ENCODE peak calls at places on chromosome 4, in four cellular contexts. V, O, G and T are unnamed samples.

GRCh38 chr4:38177035-38177791 is 217.0 kb downstream of the PTTG2 start:
- DNase-seq in O (no peak), G (no peak), V (no peak), T (no peak)

GRCh38 chr4:38189445-38189844 is 229.2 kb downstream of the PTTG2 start:
- DNase-seq in G (no peak), V (no peak), O (peak; percentile 67), T (no peak)

GRCh38 chr4:152109585-152110509 is 349.0 kb upstream of the GATB start:
- DNase-seq in O (no peak), V (no peak), G (no peak), T (no peak)

GRCh38 chr4:181548873-181549541 is 694.2 kb upstream of the TENM3 start:
- DNase-seq in V (peak; percentile 10), G (no peak), O (no peak), T (no peak)

GRCh38 chr4:153790962-153791551 is 2.2 kb upstream of the SFRP2 start:
- DNase-seq in O (no peak), G (peak; percentile 78), V (peak; percentile 51), T (peak; percentile 84)

GRCh38 chr4:5206391-5206790 is 155.1 kb downstream of the STK32B start:
- DNase-seq in V (no peak), G (no peak), O (peak; percentile 2), T (no peak)

GRCh38 chr4:15294202-15294601 is 133.6 kb upstream of the C1QTNF7 start:
- DNase-seq in O (no peak), V (no peak), G (peak; percentile 23), T (no peak)

GRCh38 chr4:85901500-85901899 is 426.6 kb downstream of the ARHGAP24 start:
- DNase-seq in V (no peak), O (no peak), G (no peak), T (no peak)

GRCh38 chr4:6221296-6221850 is 21.0 kb upstream of the JAKMIP1 start:
- DNase-seq in V (no peak), O (no peak), G (no peak), T (no peak)

GRCh38 chr4:19736968-19737756 is 514.5 kb upstream of the SLIT2 start:
- DNase-seq in G (no peak), O (no peak), V (no peak), T (no peak)

GRCh38 chr4:43132010-43132582 is 239.6 kb downstream of the GRXCR1 start:
- DNase-seq in V (no peak), O (peak; percentile 54), G (peak; percentile 34), T (peak; percentile 75)

GRCh38 chr4:7390366-7390765 is 44.4 kb downstream of the PSAPL1 start:
- DNase-seq in V (no peak), G (peak; percentile 2), O (no peak), T (no peak)

GRCh38 chr4:125123710-125124109 is 191.0 kb upstream of the FAT4 start:
- DNase-seq in V (no peak), G (no peak), O (no peak), T (no peak)

GRCh38 chr4:10917475-10918103 is 233.0 kb upstream of the CLNK start:
- DNase-seq in G (no peak), O (no peak), V (no peak), T (no peak)

GRCh38 chr4:73037057-73037456 is 32.5 kb downstream of the COX18 start:
- DNase-seq in G (no peak), V (no peak), O (no peak), T (no peak)

GRCh38 chr4:63728480-63729177 is 680.6 kb downstream of the TECRL start:
- DNase-seq in G (no peak), V (no peak), O (no peak), T (peak; percentile 14)

GRCh38 chr4:188387134-188387791 is 248.0 kb downstream of the TRIML1 start:
- DNase-seq in V (no peak), G (no peak), O (no peak), T (no peak)

GRCh38 chr4:17605236-17605635 is 9.2 kb upstream of the MED28 start:
- DNase-seq in V (no peak), O (no peak), G (no peak), T (no peak)

GRCh38 chr4:105050896-105051295 is 95.8 kb upstream of the TET2 start:
- DNase-seq in O (no peak), V (no peak), G (no peak), T (no peak)

GRCh38 chr4:164221631-164222030 is 532.3 kb upstream of the SMIM31 start:
- DNase-seq in G (no peak), V (no peak), O (no peak), T (no peak)

DNA sequence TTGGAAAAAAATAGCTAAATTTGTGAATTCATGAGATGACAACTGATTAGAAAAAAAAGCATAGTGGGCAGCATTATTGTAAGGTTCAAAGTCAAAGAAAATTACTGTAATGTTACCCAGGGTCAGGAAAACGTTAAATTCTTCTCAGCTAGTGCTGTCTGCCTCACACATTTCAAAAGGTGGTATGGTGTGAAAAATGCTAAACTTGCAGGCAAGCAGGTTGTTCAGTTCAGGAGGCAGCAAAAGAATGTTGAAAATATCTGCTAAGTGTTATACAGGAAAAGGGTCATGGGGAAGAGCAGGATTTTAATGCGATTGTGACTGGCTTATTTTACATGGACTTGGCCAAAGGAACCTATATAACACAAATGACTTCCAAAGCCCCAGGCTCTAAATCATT is 232.5 kb upstream of the NDST3 start:
- DNase-seq in G (no peak), V (no peak), O (no peak), T (no peak)
- TF ChIP-seq TEAD4 in G (no peak), V (no peak), O (no peak), T (no peak)

GRCh38 chr4:2070421-2071251 is 11.5 kb downstream of the NAT8L start:
- DNase-seq in V (no peak), O (no peak), G (peak; percentile 37), T (peak; percentile 6)
- TF ChIP-seq TEAD4 in V (no peak), O (no peak), G (no peak), T (no peak)

GRCh38 chr4:168220893-168221292 is 97.7 kb downstream of the DDX60 start:
- DNase-seq in G (no peak), O (no peak), V (no peak), T (no peak)
- TF ChIP-seq TEAD4 in G (no peak), O (no peak), V (no peak), T (no peak)

GRCh38 chr4:53680588-53680987 is 89.3 kb upstream of the LNX1 start:
- DNase-seq in V (no peak), O (no peak), G (no peak), T (no peak)

GRCh38 chr4:53682196-53682595 is 90.9 kb upstream of the LNX1 start:
- DNase-seq in O (no peak), G (no peak), V (no peak), T (no peak)

GRCh38 chr4:53682908-53683307 is 91.6 kb upstream of the LNX1 start:
- DNase-seq in G (no peak), V (no peak), O (no peak), T (no peak)

GRCh38 chr4:53676402-53676871 is 85.2 kb upstream of the LNX1 start:
- DNase-seq in O (no peak), G (no peak), V (no peak), T (no peak)

DNA sequence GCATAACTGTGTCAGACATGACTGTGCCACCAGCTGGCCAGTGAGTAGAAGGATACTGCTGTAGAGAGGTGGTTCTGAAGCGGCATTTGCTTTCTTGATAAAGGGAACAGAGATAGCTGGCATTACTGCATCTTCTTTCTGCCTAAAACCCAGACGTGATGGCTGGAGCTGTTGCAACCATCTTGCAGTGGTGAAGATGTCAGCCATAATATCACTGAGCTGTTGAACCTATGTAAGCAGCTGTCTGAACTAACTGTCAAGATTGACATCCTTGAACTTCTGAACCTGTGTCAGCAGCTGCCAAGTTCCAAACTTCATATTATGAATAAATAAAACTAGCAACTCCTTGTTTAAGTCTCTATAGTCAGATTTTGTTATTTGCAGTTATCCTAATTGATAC is 88.9 kb upstream of the LNX1 start:
- DNase-seq in O (no peak), G (no peak), V (no peak), T (no peak)
- TF ChIP-seq TEAD4 in O (no peak), G (no peak), V (no peak), T (no peak)

GRCh38 chr4:2915789-2916188 is 47.4 kb downstream of the NOP14 start:
- DNase-seq in G (no peak), V (no peak), O (no peak), T (no peak)

GRCh38 chr4:2910409-2910808 is 52.8 kb downstream of the NOP14 start:
- DNase-seq in O (peak; percentile 25), G (no peak), V (no peak), T (peak; percentile 31)

GRCh38 chr4:2911868-2912267 is 51.3 kb downstream of the NOP14 start:
- DNase-seq in V (no peak), O (no peak), G (no peak), T (no peak)

GRCh38 chr4:2914220-2915126 is 48.7 kb downstream of the NOP14 start:
- DNase-seq in V (no peak), G (no peak), O (no peak), T (no peak)

GRCh38 chr4:2913168-2913567 is 50.0 kb downstream of the NOP14 start:
- DNase-seq in V (no peak), O (no peak), G (no peak), T (no peak)
- TF ChIP-seq TEAD4 in V (no peak), O (no peak), G (no peak), T (no peak)

GRCh38 chr4:121846662-121847061 is 23.0 kb upstream of the CCNA2 start:
- DNase-seq in V (no peak), G (no peak), O (no peak), T (no peak)
- TF ChIP-seq TEAD4 in V (no peak), G (no peak), O (no peak), T (no peak)